ENCODE peak calls at places on chromosomes 4 and X, in seven cellular contexts. One of them, this sample, is unnamed.
A peak's percentile ranks its signal among the peaks of the same experiment; 100 is the strongest.

GRCh38 chr4:101888472-101888871 is 97.9 kb downstream of the BANK1 start:
- DNase-seq in DND-41: no peak
- DNase-seq in AG10803: no peak
- DNase-seq in astrocyte of the spinal cord: no peak
- DNase-seq in progenitor cell of endocrine pancreas: no peak
- DNase-seq in PC-9: no peak
- DNase-seq in astrocyte: no peak
- DNase-seq in this sample: no peak

GRCh38 chr4:92182736-92183407 is 120.9 kb upstream of the GRID2 start:
- DNase-seq in DND-41: no peak
- DNase-seq in AG10803: no peak
- DNase-seq in astrocyte of the spinal cord: no peak
- DNase-seq in progenitor cell of endocrine pancreas: no peak
- DNase-seq in PC-9: no peak
- DNase-seq in astrocyte: no peak
- DNase-seq in this sample: no peak

GRCh38 chrX:115642895-115643530 is 82.0 kb downstream of the PLS3 start:
- DNase-seq in DND-41: peak; percentile 15
- DNase-seq in AG10803: peak; percentile 73
- DNase-seq in astrocyte of the spinal cord: peak; percentile 84
- DNase-seq in progenitor cell of endocrine pancreas: peak; percentile 17
- DNase-seq in PC-9: peak; percentile 44
- DNase-seq in astrocyte: peak; percentile 21
- DNase-seq in this sample: peak; percentile 84

GRCh38 chr4:2935762-2936743 is 27.2 kb downstream of the NOP14 start:
- DNase-seq in DND-41: no peak
- DNase-seq in AG10803: no peak
- DNase-seq in astrocyte of the spinal cord: peak; percentile 22
- DNase-seq in progenitor cell of endocrine pancreas: no peak
- DNase-seq in PC-9: peak; percentile 91
- DNase-seq in astrocyte: peak; percentile 77
- DNase-seq in this sample: peak; percentile 57

GRCh38 chrX:42686706-42687105 is 91.3 kb downstream of the PPP1R2C start:
- DNase-seq in DND-41: no peak
- DNase-seq in AG10803: peak; percentile 34
- DNase-seq in astrocyte of the spinal cord: no peak
- DNase-seq in progenitor cell of endocrine pancreas: no peak
- DNase-seq in PC-9: no peak
- DNase-seq in astrocyte: no peak
- DNase-seq in this sample: peak; percentile 63

GRCh38 chr4:79042079-79042674 is 102.9 kb upstream of the PAQR3 start:
- DNase-seq in DND-41: peak; percentile 26
- DNase-seq in AG10803: peak; percentile 11
- DNase-seq in astrocyte of the spinal cord: peak; percentile 46
- DNase-seq in progenitor cell of endocrine pancreas: no peak
- DNase-seq in PC-9: no peak
- DNase-seq in astrocyte: peak; percentile 16
- DNase-seq in this sample: peak; percentile 30

GRCh38 chr4:52588097-52588496 is 71.0 kb downstream of the USP46 start:
- DNase-seq in DND-41: no peak
- DNase-seq in AG10803: peak; percentile 14
- DNase-seq in astrocyte of the spinal cord: peak; percentile 30
- DNase-seq in progenitor cell of endocrine pancreas: no peak
- DNase-seq in PC-9: no peak
- DNase-seq in astrocyte: no peak
- DNase-seq in this sample: peak; percentile 22

GRCh38 chr4:80343887-80344286 is 8.4 kb downstream of the CFAP299 start:
- DNase-seq in DND-41: no peak
- DNase-seq in AG10803: no peak
- DNase-seq in astrocyte of the spinal cord: no peak
- DNase-seq in progenitor cell of endocrine pancreas: no peak
- DNase-seq in PC-9: no peak
- DNase-seq in astrocyte: no peak
- DNase-seq in this sample: no peak

GRCh38 chr4:123346330-123346940 is 50.2 kb upstream of the SPRY1 start:
- DNase-seq in DND-41: no peak
- DNase-seq in AG10803: no peak
- DNase-seq in astrocyte of the spinal cord: no peak
- DNase-seq in progenitor cell of endocrine pancreas: no peak
- DNase-seq in PC-9: no peak
- DNase-seq in astrocyte: no peak
- DNase-seq in this sample: no peak

GRCh38 chr4:84530871-84531270 is 31.8 kb upstream of the NKX6-1 start:
- DNase-seq in DND-41: no peak
- DNase-seq in AG10803: no peak
- DNase-seq in astrocyte of the spinal cord: peak; percentile 4
- DNase-seq in progenitor cell of endocrine pancreas: no peak
- DNase-seq in PC-9: peak; percentile 86
- DNase-seq in astrocyte: peak; percentile 11
- DNase-seq in this sample: peak; percentile 62

GRCh38 chr4:87732033-87732770 is 67.2 kb upstream of the IBSP start:
- DNase-seq in DND-41: no peak
- DNase-seq in AG10803: peak; percentile 27
- DNase-seq in astrocyte of the spinal cord: no peak
- DNase-seq in progenitor cell of endocrine pancreas: no peak
- DNase-seq in PC-9: no peak
- DNase-seq in astrocyte: peak; percentile 30
- DNase-seq in this sample: peak; percentile 87

GRCh38 chr4:138910201-138910913 is 105.2 kb upstream of the NOCT start:
- DNase-seq in DND-41: no peak
- DNase-seq in AG10803: no peak
- DNase-seq in astrocyte of the spinal cord: peak; percentile 60
- DNase-seq in progenitor cell of endocrine pancreas: no peak
- DNase-seq in PC-9: no peak
- DNase-seq in astrocyte: peak; percentile 63
- DNase-seq in this sample: peak; percentile 20

GRCh38 chr4:183139058-183139740 is 40.1 kb downstream of the WWC2 start:
- DNase-seq in DND-41: no peak
- DNase-seq in AG10803: peak; percentile 35
- DNase-seq in astrocyte of the spinal cord: no peak
- DNase-seq in progenitor cell of endocrine pancreas: no peak
- DNase-seq in PC-9: no peak
- DNase-seq in astrocyte: peak; percentile 80
- DNase-seq in this sample: no peak

GRCh38 chr4:130035391-130035790 is 939.4 kb downstream of the C4orf33 start:
- DNase-seq in DND-41: no peak
- DNase-seq in AG10803: no peak
- DNase-seq in astrocyte of the spinal cord: no peak
- DNase-seq in progenitor cell of endocrine pancreas: no peak
- DNase-seq in PC-9: no peak
- DNase-seq in astrocyte: no peak
- DNase-seq in this sample: no peak

GRCh38 chrX:17564689-17565409 is 172.4 kb upstream of the SCML1 start:
- DNase-seq in DND-41: no peak
- DNase-seq in AG10803: peak; percentile 76
- DNase-seq in astrocyte of the spinal cord: no peak
- DNase-seq in progenitor cell of endocrine pancreas: no peak
- DNase-seq in PC-9: no peak
- DNase-seq in astrocyte: peak; percentile 49
- DNase-seq in this sample: peak; percentile 60

GRCh38 chr4:57195622-57196021 is 85.4 kb upstream of the IGFBP7 start:
- DNase-seq in DND-41: no peak
- DNase-seq in AG10803: no peak
- DNase-seq in astrocyte of the spinal cord: no peak
- DNase-seq in progenitor cell of endocrine pancreas: no peak
- DNase-seq in PC-9: no peak
- DNase-seq in astrocyte: no peak
- DNase-seq in this sample: no peak

GRCh38 chrX:40807384-40807783 is 72.0 kb upstream of the MED14 start:
- DNase-seq in DND-41: no peak
- DNase-seq in AG10803: no peak
- DNase-seq in astrocyte of the spinal cord: no peak
- DNase-seq in progenitor cell of endocrine pancreas: no peak
- DNase-seq in PC-9: no peak
- DNase-seq in astrocyte: no peak
- DNase-seq in this sample: no peak

GRCh38 chrX:46770817-46771163 is 11.9 kb upstream of the SLC9A7 start:
- DNase-seq in DND-41: no peak
- DNase-seq in AG10803: peak; percentile 89
- DNase-seq in astrocyte of the spinal cord: peak; percentile 83
- DNase-seq in progenitor cell of endocrine pancreas: no peak
- DNase-seq in PC-9: peak; percentile 83
- DNase-seq in astrocyte: peak; percentile 91
- DNase-seq in this sample: peak; percentile 91

GRCh38 chr4:154560824-154561231 is 2.0 kb upstream of the FGB start:
- DNase-seq in DND-41: no peak
- DNase-seq in AG10803: peak; percentile 49
- DNase-seq in astrocyte of the spinal cord: peak; percentile 53
- DNase-seq in progenitor cell of endocrine pancreas: no peak
- DNase-seq in PC-9: peak; percentile 78
- DNase-seq in astrocyte: peak; percentile 97
- DNase-seq in this sample: peak; percentile 71

GRCh38 chrX:1390621-1391369 is 1.1 kb downstream of the SLC25A6 start:
- DNase-seq in DND-41: peak; percentile 3
- DNase-seq in AG10803: no peak
- DNase-seq in astrocyte of the spinal cord: no peak
- DNase-seq in progenitor cell of endocrine pancreas: no peak
- DNase-seq in PC-9: no peak
- DNase-seq in astrocyte: no peak
- DNase-seq in this sample: no peak

GRCh38 chr4:85769009-85769408 is 294.1 kb downstream of the ARHGAP24 start:
- DNase-seq in DND-41: no peak
- DNase-seq in AG10803: no peak
- DNase-seq in astrocyte of the spinal cord: no peak
- DNase-seq in progenitor cell of endocrine pancreas: no peak
- DNase-seq in PC-9: no peak
- DNase-seq in astrocyte: no peak
- DNase-seq in this sample: no peak

GRCh38 chr4:92969650-92970370 is 666.0 kb downstream of the GRID2 start:
- DNase-seq in DND-41: no peak
- DNase-seq in AG10803: peak; percentile 86
- DNase-seq in astrocyte of the spinal cord: peak; percentile 94
- DNase-seq in progenitor cell of endocrine pancreas: no peak
- DNase-seq in PC-9: peak; percentile 81
- DNase-seq in astrocyte: peak; percentile 97
- DNase-seq in this sample: peak; percentile 93

GRCh38 chrX:154505726-154506125 is 10.3 kb downstream of the FAM3A start:
- DNase-seq in DND-41: no peak
- DNase-seq in AG10803: peak; percentile 49
- DNase-seq in astrocyte of the spinal cord: peak; percentile 22
- DNase-seq in progenitor cell of endocrine pancreas: no peak
- DNase-seq in PC-9: peak; percentile 67
- DNase-seq in astrocyte: peak; percentile 19
- DNase-seq in this sample: peak; percentile 68

GRCh38 chr4:161256716-161257115 is 907.1 kb downstream of the FSTL5 start:
- DNase-seq in DND-41: no peak
- DNase-seq in AG10803: no peak
- DNase-seq in astrocyte of the spinal cord: no peak
- DNase-seq in progenitor cell of endocrine pancreas: no peak
- DNase-seq in PC-9: no peak
- DNase-seq in astrocyte: no peak
- DNase-seq in this sample: no peak
- TF ChIP-seq CTCF in DND-41: peak; percentile 25
- TF ChIP-seq CTCF in AG10803: peak; percentile 27
- TF ChIP-seq CTCF in astrocyte of the spinal cord: peak; percentile 25
- TF ChIP-seq CTCF in progenitor cell of endocrine pancreas: no peak
- TF ChIP-seq CTCF in PC-9: peak; percentile 26
- TF ChIP-seq CTCF in astrocyte: peak; percentile 14
- TF ChIP-seq CTCF in this sample: no peak

GRCh38 chr4:77880784-77881183 is 18.2 kb downstream of the MRPL1 start:
- DNase-seq in DND-41: no peak
- DNase-seq in AG10803: no peak
- DNase-seq in astrocyte of the spinal cord: no peak
- DNase-seq in progenitor cell of endocrine pancreas: no peak
- DNase-seq in PC-9: no peak
- DNase-seq in astrocyte: no peak
- DNase-seq in this sample: no peak

GRCh38 chr4:77878176-77878575 is 15.5 kb downstream of the MRPL1 start:
- DNase-seq in DND-41: no peak
- DNase-seq in AG10803: no peak
- DNase-seq in astrocyte of the spinal cord: no peak
- DNase-seq in progenitor cell of endocrine pancreas: no peak
- DNase-seq in PC-9: no peak
- DNase-seq in astrocyte: no peak
- DNase-seq in this sample: no peak

GRCh38 chr4:77877167-77877566 is 14.5 kb downstream of the MRPL1 start:
- DNase-seq in DND-41: no peak
- DNase-seq in AG10803: no peak
- DNase-seq in astrocyte of the spinal cord: no peak
- DNase-seq in progenitor cell of endocrine pancreas: no peak
- DNase-seq in PC-9: no peak
- DNase-seq in astrocyte: no peak
- DNase-seq in this sample: no peak

GRCh38 chr4:77877771-77878170 is 15.1 kb downstream of the MRPL1 start:
- DNase-seq in DND-41: no peak
- DNase-seq in AG10803: no peak
- DNase-seq in astrocyte of the spinal cord: no peak
- DNase-seq in progenitor cell of endocrine pancreas: no peak
- DNase-seq in PC-9: no peak
- DNase-seq in astrocyte: no peak
- DNase-seq in this sample: no peak

GRCh38 chr4:77881460-77882295 is 19.0 kb downstream of the MRPL1 start:
- DNase-seq in DND-41: no peak
- DNase-seq in AG10803: peak; percentile 21
- DNase-seq in astrocyte of the spinal cord: peak; percentile 15
- DNase-seq in progenitor cell of endocrine pancreas: no peak
- DNase-seq in PC-9: no peak
- DNase-seq in astrocyte: no peak
- DNase-seq in this sample: peak; percentile 71
- TF ChIP-seq CTCF in DND-41: no peak
- TF ChIP-seq CTCF in AG10803: no peak
- TF ChIP-seq CTCF in astrocyte of the spinal cord: no peak
- TF ChIP-seq CTCF in progenitor cell of endocrine pancreas: peak; percentile 9
- TF ChIP-seq CTCF in PC-9: no peak
- TF ChIP-seq CTCF in astrocyte: no peak
- TF ChIP-seq CTCF in this sample: no peak

DNA sequence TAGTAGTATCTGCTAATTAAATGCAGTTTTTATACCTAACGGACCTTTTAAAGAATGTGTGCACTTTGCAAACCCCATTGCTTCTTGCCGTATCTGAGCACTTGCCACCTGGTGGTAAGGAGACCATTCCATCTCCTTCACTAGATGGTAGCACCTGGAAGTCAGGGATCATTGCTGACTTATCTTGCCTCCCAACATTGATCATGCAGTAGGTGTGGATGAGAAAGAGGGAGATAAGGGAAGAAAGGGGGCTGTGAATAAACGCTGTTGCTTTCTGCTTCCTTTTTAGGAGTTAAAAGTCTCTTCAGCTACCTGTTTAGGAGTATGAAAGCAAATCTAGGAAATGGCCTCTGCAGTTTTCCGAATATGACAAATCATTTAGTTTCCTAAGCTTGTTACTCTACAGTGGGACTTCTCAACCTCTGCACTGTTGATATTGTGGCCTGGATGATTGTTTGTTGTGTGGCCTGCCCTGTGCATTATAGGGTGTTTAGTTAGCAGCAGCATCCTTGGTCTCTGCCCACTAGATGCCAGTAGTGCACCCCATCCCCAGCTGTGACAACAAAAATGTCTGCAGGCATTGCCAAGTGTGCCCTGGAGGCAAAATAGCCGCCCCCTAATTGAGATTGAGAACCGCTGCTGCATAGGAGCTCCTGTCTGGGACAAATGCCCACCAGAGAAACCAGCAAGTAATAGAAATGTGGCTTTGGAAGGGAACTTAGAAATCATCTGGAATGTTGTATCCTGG is 38.8 kb downstream of the GAB1 start:
- DNase-seq in DND-41: peak; percentile 15
- DNase-seq in AG10803: no peak
- DNase-seq in astrocyte of the spinal cord: no peak
- DNase-seq in progenitor cell of endocrine pancreas: no peak
- DNase-seq in PC-9: no peak
- DNase-seq in astrocyte: no peak
- DNase-seq in this sample: peak; percentile 38
- TF ChIP-seq CTCF in DND-41: peak; percentile 44
- TF ChIP-seq CTCF in AG10803: peak; percentile 52
- TF ChIP-seq CTCF in astrocyte of the spinal cord: peak; percentile 54
- TF ChIP-seq CTCF in progenitor cell of endocrine pancreas: no peak
- TF ChIP-seq CTCF in PC-9: peak; percentile 25
- TF ChIP-seq CTCF in astrocyte: peak; percentile 26
- TF ChIP-seq CTCF in this sample: peak; percentile 42

GRCh38 chrX:142089193-142089592 is 115.9 kb downstream of the MAGEC2 start:
- DNase-seq in DND-41: no peak
- DNase-seq in AG10803: peak; percentile 3
- DNase-seq in astrocyte of the spinal cord: peak; percentile 9
- DNase-seq in progenitor cell of endocrine pancreas: no peak
- DNase-seq in PC-9: no peak
- DNase-seq in astrocyte: peak; percentile 2
- DNase-seq in this sample: peak; percentile 8
- TF ChIP-seq CTCF in DND-41: no peak
- TF ChIP-seq CTCF in AG10803: no peak
- TF ChIP-seq CTCF in astrocyte of the spinal cord: peak; percentile 48
- TF ChIP-seq CTCF in progenitor cell of endocrine pancreas: peak; percentile 47
- TF ChIP-seq CTCF in PC-9: peak; percentile 60
- TF ChIP-seq CTCF in astrocyte: peak; percentile 24
- TF ChIP-seq CTCF in this sample: peak; percentile 19

This sample was measured in fibroblast of mammary gland.